ENCODE peak calls at places on chromosome 1, in four cellular contexts. R, Q, D and A are unnamed samples.

GRCh38 chr1:77888071-77888428 is 374 bp upstream of the NEXN start:
- DNase-seq in R (peak), Q (no peak), D (no peak), A (no peak)

GRCh38 chr1:168097921-168098528 is 38.7 kb downstream of the GPR161 start:
- DNase-seq in R (no peak), Q (no peak), D (no peak), A (no peak)

GRCh38 chr1:89953072-89953626 is 41.8 kb upstream of the ZNF326 start:
- DNase-seq in R (peak), Q (peak), D (peak), A (no peak)

GRCh38 chr1:160169553-160170399 is 18.4 kb downstream of the ATP1A4 start:
- DNase-seq in R (no peak), Q (no peak), D (peak), A (peak)

GRCh38 chr1:223667484-223668182 is 2.1 kb upstream of the CAPN8 start:
- DNase-seq in R (no peak), Q (no peak), D (no peak), A (no peak)

GRCh38 chr1:103333141-103333540 is 192.4 kb upstream of the RNPC3 start:
- DNase-seq in R (no peak), Q (no peak), D (no peak), A (no peak)

GRCh38 chr1:205124726-205125125 is 2.9 kb upstream of the RBBP5 start:
- DNase-seq in R (no peak), Q (no peak), D (no peak), A (no peak)

GRCh38 chr1:180239145-180240096 is 9.4 kb downstream of the LHX4 start:
- DNase-seq in R (no peak), Q (no peak), D (no peak), A (no peak)

GRCh38 chr1:2916153-2916552 is 105.1 kb upstream of the ACTRT2 start:
- DNase-seq in R (no peak), Q (no peak), D (no peak), A (no peak)

GRCh38 chr1:2916706-2917105 is 104.6 kb upstream of the ACTRT2 start:
- DNase-seq in R (no peak), Q (no peak), D (no peak), A (no peak)

GRCh38 chr1:2913091-2913490 is 108.2 kb upstream of the ACTRT2 start:
- DNase-seq in R (no peak), Q (no peak), D (no peak), A (no peak)

GRCh38 chr1:2912424-2912823 is 108.8 kb upstream of the ACTRT2 start:
- DNase-seq in R (no peak), Q (no peak), D (no peak), A (no peak)

GRCh38 chr1:2914702-2915101 is 106.6 kb upstream of the ACTRT2 start:
- DNase-seq in R (no peak), Q (no peak), D (no peak), A (no peak)
- TF ChIP-seq CHD1 in R (no peak), Q (no peak), D (no peak), A (no peak)

GRCh38 chr1:222579316-222579715 is 10.4 kb downstream of the TAF1A start:
- DNase-seq in R (no peak), Q (no peak), D (no peak), A (no peak)

GRCh38 chr1:222586842-222587241 is 2.9 kb downstream of the TAF1A start:
- DNase-seq in R (no peak), Q (no peak), D (no peak), A (no peak)

GRCh38 chr1:222582099-222582774 is 7.5 kb downstream of the TAF1A start:
- DNase-seq in R (peak), Q (no peak), D (peak), A (no peak)

GRCh38 chr1:222588135-222588534 is 1.6 kb downstream of the TAF1A start:
- DNase-seq in R (no peak), Q (no peak), D (no peak), A (no peak)

GRCh38 chr1:222583079-222583478 is 6.7 kb downstream of the TAF1A start:
- DNase-seq in R (no peak), Q (no peak), D (peak), A (no peak)
- TF ChIP-seq CHD1 in R (no peak), Q (no peak), D (no peak), A (no peak)

GRCh38 chr1:211483896-211484612 is 7.9 kb downstream of the RD3 start:
- DNase-seq in R (no peak), Q (no peak), D (no peak), A (no peak)

GRCh38 chr1:211487672-211488208 is 4.2 kb downstream of the RD3 start:
- DNase-seq in R (no peak), Q (no peak), D (no peak), A (no peak)

GRCh38 chr1:211484738-211485479 is 7.1 kb downstream of the RD3 start:
- DNase-seq in R (no peak), Q (no peak), D (no peak), A (no peak)

GRCh38 chr1:211487082-211487481 is 4.9 kb downstream of the RD3 start:
- DNase-seq in R (no peak), Q (no peak), D (no peak), A (no peak)

DNA sequence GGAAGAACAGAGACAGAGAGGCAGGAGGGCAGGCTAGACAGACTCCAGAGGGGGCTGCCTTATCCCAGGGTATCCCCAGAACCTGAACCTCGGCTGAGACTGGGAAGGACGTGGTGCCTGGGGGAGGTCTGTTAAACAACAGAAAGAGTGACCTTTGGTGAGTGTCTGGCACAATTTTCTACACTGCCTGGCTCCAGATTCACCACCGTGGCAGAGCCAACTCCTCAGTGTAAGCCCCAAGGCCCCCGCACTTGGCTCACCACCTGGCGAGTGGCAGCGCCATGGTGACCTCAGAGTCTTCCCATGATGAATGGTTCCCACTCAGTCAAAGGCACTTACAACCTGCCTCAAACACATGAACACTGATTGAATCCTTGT is 6.5 kb downstream of the RD3 start:
- DNase-seq in R (no peak), Q (no peak), D (no peak), A (no peak)
- TF ChIP-seq CHD1 in R (no peak), Q (no peak), D (no peak), A (no peak)

GRCh38 chr1:26694597-26695416 is 1.0 kb upstream of the ARID1A start:
- DNase-seq in R (no peak), Q (no peak), D (peak), A (no peak)
- TF ChIP-seq CHD1 in R (no peak), Q (no peak), D (no peak), A (no peak)

GRCh38 chr1:6043561-6043960 is 2.1 kb upstream of the KCNAB2 start:
- DNase-seq in R (no peak), Q (no peak), D (no peak), A (no peak)
- TF ChIP-seq CHD1 in R (no peak), Q (no peak), D (no peak), A (no peak)

GRCh38 chr1:14363707-14364413 is 234.6 kb upstream of the KAZN start:
- DNase-seq in R (no peak), Q (no peak), D (no peak), A (no peak)

GRCh38 chr1:14362331-14362730 is 236.2 kb upstream of the KAZN start:
- DNase-seq in R (no peak), Q (no peak), D (no peak), A (no peak)

GRCh38 chr1:14365226-14365994 is 233.1 kb upstream of the KAZN start:
- DNase-seq in R (no peak), Q (no peak), D (no peak), A (no peak)

GRCh38 chr1:14366361-14367018 is 232.0 kb upstream of the KAZN start:
- DNase-seq in R (no peak), Q (no peak), D (no peak), A (no peak)

GRCh38 chr1:14363191-14363590 is 235.3 kb upstream of the KAZN start:
- DNase-seq in R (no peak), Q (no peak), D (no peak), A (no peak)
- TF ChIP-seq CHD1 in R (no peak), Q (no peak), D (no peak), A (no peak)

DNA sequence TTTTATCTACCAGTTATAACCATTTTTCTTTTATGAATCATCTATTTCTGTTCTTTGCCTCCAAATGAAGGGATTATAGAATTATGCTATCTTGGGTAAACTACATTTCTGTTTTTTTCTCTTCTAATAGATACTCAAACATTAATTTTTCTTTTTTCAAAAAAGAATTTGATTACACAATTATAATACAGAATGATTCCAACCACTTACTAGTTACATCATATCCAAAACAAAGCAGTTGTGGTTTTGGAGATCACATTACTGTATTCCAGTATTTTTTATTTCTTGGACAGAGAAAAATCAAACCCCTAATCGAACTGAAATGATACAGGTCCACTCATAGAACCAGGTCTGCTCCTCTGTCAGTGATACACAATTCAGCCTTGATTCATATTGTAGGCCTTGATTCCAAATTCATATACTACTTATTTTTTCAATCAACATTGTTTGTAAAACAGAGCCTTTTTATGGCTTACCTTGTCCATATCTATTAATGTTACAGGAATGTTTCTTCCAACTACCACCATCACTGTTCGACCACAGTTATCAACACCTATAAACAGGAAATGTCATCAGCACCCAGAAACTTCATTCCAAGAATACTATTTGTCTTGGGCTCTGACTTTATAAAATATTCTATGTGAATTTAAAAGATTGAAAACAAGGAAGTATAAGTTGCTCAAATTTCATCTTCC is 43.2 kb downstream of the GDAP2 start:
- DNase-seq in R (peak), Q (no peak), D (no peak), A (no peak)
- TF ChIP-seq CHD1 in R (no peak), Q (no peak), D (no peak), A (no peak)